ENCODE peak calls at places on chromosomes 1 and 21, in eight cellular contexts. U is NB4; L is SK-N-DZ; R is activated CD4-positive, alpha-beta T cell treated with anti-CD3 and anti-CD28 coated beads for 48 hours; M is K562; I is stomach; S is EH; B is left lobe of liver. H is an unnamed sample.

GRCh38 chr1:74162333-74162732 is 35.6 kb downstream of the LRRIQ3 start:
- DNase-seq in B (no peak), I (no peak), S (no peak), R (no peak), L (no peak), M (no peak), U (no peak), H (no peak)

GRCh38 chr1:192516776-192517297 is 58.7 kb upstream of the RGS1 start:
- DNase-seq in S (no peak), L (no peak), B (no peak), U (peak; percentile 96), I (no peak), R (peak; percentile 56), M (no peak), H (peak; percentile 5)

GRCh38 chr21:35779690-35780570 is 280.4 kb downstream of the SETD4 start:
- DNase-seq in U (no peak), I (no peak), R (no peak), M (no peak), L (no peak), B (no peak), S (peak; percentile 99), H (no peak)

GRCh38 chr1:9121891-9122409 is 7.0 kb downstream of the GPR157 start:
- DNase-seq in I (no peak), M (no peak), R (peak; percentile 64), L (no peak), U (peak; percentile 30), S (no peak), B (no peak), H (no peak)

GRCh38 chr1:43774359-43774758 is 67.0 kb downstream of the ST3GAL3 start:
- DNase-seq in I (no peak), U (peak; percentile 72), R (no peak), M (peak; percentile 32), L (no peak), S (peak; percentile 73), B (no peak), H (no peak)

GRCh38 chr1:24980836-24981631 is 51.0 kb upstream of the RUNX3 start:
- DNase-seq in M (no peak), U (no peak), L (no peak), S (no peak), B (no peak), R (no peak), I (no peak), H (no peak)

GRCh38 chr1:214123061-214123784 is 135.4 kb downstream of the PROX1 start:
- DNase-seq in R (peak; percentile 18), S (peak; percentile 59), M (peak; percentile 58), L (peak; percentile 78), B (peak; percentile 73), U (peak; percentile 49), I (peak; percentile 65), H (peak; percentile 9)

GRCh38 chr1:7470904-7471638 is 300.0 kb upstream of the VAMP3 start:
- DNase-seq in R (peak; percentile 6), I (peak; percentile 46), L (no peak), B (no peak), M (peak; percentile 11), U (peak; percentile 10), S (peak; percentile 100), H (no peak)

GRCh38 chr1:97805093-97805492 is 115.7 kb downstream of the DPYD start:
- DNase-seq in L (no peak), I (no peak), U (no peak), M (no peak), B (no peak), R (no peak), S (no peak), H (no peak)

GRCh38 chr1:85616011-85616705 is 35.6 kb downstream of the CCN1 start:
- DNase-seq in B (no peak), U (no peak), S (no peak), M (no peak), R (no peak), L (no peak), I (no peak), H (peak; percentile 7)

GRCh38 chr1:118186026-118186425 is 998 bp upstream of the SPAG17 start:
- DNase-seq in L (no peak), I (no peak), R (no peak), B (no peak), U (no peak), S (no peak), M (no peak), H (peak; percentile 20)

GRCh38 chr21:35924714-35925301 is 135.5 kb downstream of the SETD4 start:
- DNase-seq in L (no peak), R (peak; percentile 31), I (no peak), S (peak; percentile 71), M (no peak), B (no peak), U (peak; percentile 91), H (no peak)

GRCh38 chr21:46092026-46092764 is 5.7 kb upstream of the COL6A2 start:
- DNase-seq in I (peak; percentile 37), R (no peak), L (no peak), B (peak; percentile 40), M (no peak), U (no peak), S (peak; percentile 99), H (no peak)

GRCh38 chr1:5645135-5645399 is 347.2 kb downstream of the NPHP4 start:
- DNase-seq in L (no peak), R (no peak), U (no peak), S (no peak), M (no peak), I (peak; percentile 11), B (peak; percentile 24), H (no peak)

GRCh38 chr1:31306278-31306677 is 9.4 kb downstream of the ZCCHC17 start:
- DNase-seq in B (no peak), I (no peak), S (peak; percentile 96), U (no peak), L (no peak), R (no peak), M (no peak), H (no peak)

GRCh38 chr1:181513786-181514297 is 30.5 kb downstream of the CACNA1E start:
- DNase-seq in I (no peak), R (no peak), U (no peak), B (no peak), M (no peak), S (no peak), L (no peak), H (no peak)

GRCh38 chr1:160646711-160647328 is at the start of gene SLAMF1:
- DNase-seq in M (no peak), L (no peak), B (no peak), U (peak; percentile 53), I (no peak), R (peak; percentile 78), S (no peak), H (no peak)

GRCh38 chr21:34722684-34723300 is 54.0 kb downstream of the CLIC6 start:
- DNase-seq in R (peak; percentile 44), U (no peak), M (peak; percentile 46), I (no peak), S (no peak), B (no peak), L (no peak), H (peak; percentile 12)

GRCh38 chr1:100584761-100585745 is 47.1 kb downstream of the GPR88 start:
- DNase-seq in I (no peak), S (peak; percentile 42), M (no peak), B (no peak), R (no peak), L (no peak), U (peak; percentile 36), H (no peak)

GRCh38 chr1:37476460-37477197 is 2.2 kb downstream of the ZC3H12A start:
- DNase-seq in R (no peak), B (peak; percentile 49), L (no peak), U (no peak), M (peak; percentile 38), I (peak; percentile 75), S (peak; percentile 91), H (no peak)

GRCh38 chr1:245411245-245411644 is 256.5 kb downstream of the KIF26B start:
- DNase-seq in R (no peak), S (peak; percentile 83), M (no peak), U (peak; percentile 20), I (no peak), B (no peak), L (no peak), H (no peak)

H was measured in erythroblast.